ENCODE peak calls at places on chromosomes 4 and X, in ten cellular contexts. T is cardiac muscle cell, Q is AG10803, E is AG04450, O is neuronal stem cell, S is transverse colon, W is tibial artery, H is mesendoderm, C is uterus, F is skeletal muscle cell. G is an unnamed sample.

GRCh38 chr4:159280442-159281172 is 177.7 kb downstream of the RAPGEF2 start:
- DNase-seq in E (no peak), T (no peak), C (no peak), Q (no peak), O (no peak), H (no peak), W (no peak), S (no peak), F (no peak), G (no peak)

GRCh38 chr4:173519130-173520101 is 10.6 kb downstream of the HAND2 start:
- DNase-seq in H (no peak), W (no peak), S (no peak), F (no peak), Q (peak; percentile 40), T (peak; percentile 89), C (peak; percentile 72), E (no peak), O (no peak), G (peak; percentile 59)

GRCh38 chrX:119870626-119871131 is 854 bp downstream of the RNF113A start:
- DNase-seq in W (no peak), Q (peak; percentile 31), H (peak; percentile 10), T (peak; percentile 41), O (no peak), E (no peak), S (peak; percentile 29), F (no peak), C (no peak), G (peak; percentile 37)

GRCh38 chr4:174228988-174229387 is 54.5 kb downstream of the FBXO8 start:
- DNase-seq in W (no peak), C (no peak), S (no peak), H (no peak), E (no peak), T (no peak), F (no peak), Q (no peak), O (no peak), G (no peak)

GRCh38 chr4:152187693-152188092 is 348.2 kb downstream of the FBXW7 start:
- DNase-seq in S (no peak), Q (no peak), E (no peak), T (no peak), O (no peak), C (no peak), F (no peak), W (no peak), H (no peak), G (no peak)

GRCh38 chr4:56681158-56681848 is at the start of gene HOPX:
- DNase-seq in S (peak; percentile 21), Q (no peak), E (no peak), H (peak; percentile 44), T (peak; percentile 41), C (no peak), W (no peak), O (no peak), F (no peak), G (no peak)

GRCh38 chr4:147054241-147054902 is 108.7 kb upstream of the TTC29 start:
- DNase-seq in Q (no peak), E (no peak), C (no peak), O (no peak), T (no peak), F (no peak), W (no peak), H (no peak), S (no peak), G (no peak)

GRCh38 chrX:102067966-102068723 is 57.3 kb upstream of the TCEAL2 start:
- DNase-seq in S (no peak), W (no peak), E (no peak), H (peak; percentile 17), T (peak; percentile 14), C (no peak), O (no peak), Q (peak; percentile 29), F (no peak), G (peak; percentile 2)

GRCh38 chr4:145324161-145324560 is 143.8 kb upstream of the OTUD4 start:
- DNase-seq in C (no peak), H (no peak), W (no peak), O (no peak), Q (peak; percentile 38), E (no peak), S (no peak), F (no peak), T (no peak), G (no peak)

GRCh38 chr4:65943076-65943475 is 272.8 kb upstream of the EPHA5 start:
- DNase-seq in C (no peak), O (peak; percentile 65), W (no peak), T (peak; percentile 89), F (peak; percentile 45), S (no peak), H (peak; percentile 94), E (no peak), Q (peak; percentile 33), G (peak; percentile 5)

GRCh38 chrX:110944793-110945466 is 149.3 kb upstream of the CHRDL1 start:
- DNase-seq in S (no peak), O (peak; percentile 17), C (no peak), H (peak; percentile 33), E (no peak), T (peak; percentile 0), F (no peak), Q (no peak), W (no peak), G (peak; percentile 70)

DNA sequence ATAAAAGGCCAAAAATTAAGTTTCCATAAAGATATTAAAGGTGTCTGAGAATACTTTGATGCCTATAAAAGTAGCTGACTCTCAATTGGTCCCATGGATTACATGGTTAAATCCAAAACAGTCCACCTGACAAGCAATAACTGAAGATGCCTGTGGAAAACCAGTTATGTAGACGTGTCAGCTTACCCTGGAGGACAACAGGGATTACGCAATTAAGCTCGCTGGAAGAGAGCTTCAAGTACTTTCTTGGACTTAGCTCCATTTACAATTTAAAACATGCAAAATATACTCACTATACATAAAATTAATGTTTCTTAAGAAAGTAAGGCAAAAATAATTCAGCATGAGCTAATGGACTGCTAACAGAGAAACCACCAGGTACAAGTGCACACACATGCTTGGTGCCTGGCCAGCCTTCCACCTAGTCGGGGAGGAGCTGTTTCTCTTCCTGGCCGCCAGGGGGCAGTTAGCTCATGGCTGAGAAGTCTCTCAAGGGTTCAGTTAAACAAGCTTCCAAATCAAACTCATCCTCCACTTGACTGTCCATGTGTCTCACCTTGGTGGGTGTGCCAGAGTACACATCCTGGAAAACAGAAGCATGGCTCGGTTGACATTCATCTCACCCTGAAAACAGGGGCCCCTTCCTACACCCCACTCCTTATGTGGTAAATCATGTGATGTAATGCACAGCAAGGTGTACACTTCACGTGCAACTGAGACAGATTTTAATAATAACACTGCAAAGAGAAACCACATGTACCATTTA is 9.2 kb upstream of the FAM53A start:
- DNase-seq in Q (peak; percentile 74), T (peak; percentile 84), W (peak; percentile 77), E (peak; percentile 50), C (peak; percentile 55), H (peak; percentile 84), S (peak; percentile 77), O (peak; percentile 67), F (peak; percentile 28), G (peak; percentile 86)
- H3K4me3 ChIP-seq in Q (no peak overlapping the region), T (no peak overlapping the region), W (no peak overlapping the region), E (no peak overlapping the region), C (no peak overlapping the region), H (no peak overlapping the region), S (no peak overlapping the region), O (no peak overlapping the region), F (no peak overlapping the region), G (no peak overlapping the region)

DNA sequence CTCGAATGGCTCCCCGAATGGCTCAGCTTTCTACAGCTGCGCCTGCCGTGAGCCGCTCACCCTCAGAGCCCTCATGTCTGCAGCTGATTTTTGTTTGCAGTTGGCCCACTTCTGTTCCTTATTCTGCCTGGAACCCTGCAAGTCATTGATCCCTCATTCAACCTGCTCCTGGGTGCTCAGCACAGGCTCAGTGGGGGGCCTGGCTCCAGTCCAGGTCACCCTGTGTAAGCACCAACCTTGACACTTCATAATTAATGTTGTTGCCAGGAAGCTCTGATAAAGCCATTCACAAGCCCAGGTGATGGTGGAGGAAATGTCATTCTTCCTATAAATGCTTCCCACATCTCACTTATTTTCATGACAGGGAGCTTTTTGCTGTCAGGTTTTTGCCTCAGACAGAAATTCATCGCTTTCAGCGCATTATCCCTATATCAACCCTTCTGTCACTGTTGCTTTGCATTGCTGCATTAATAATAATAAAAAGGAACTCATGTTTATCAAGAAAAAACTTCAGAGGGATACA is 85.7 kb downstream of the F11 start:
- DNase-seq in Q (no peak), E (no peak), O (no peak), W (no peak), H (no peak), C (no peak), S (no peak), T (no peak), F (no peak), G (no peak)
- H3K4me3 ChIP-seq in Q (no peak overlapping the region), E (no peak overlapping the region), O (no peak overlapping the region), W (no peak overlapping the region), H (no peak overlapping the region), C (no peak overlapping the region), S (no peak overlapping the region), T (no peak overlapping the region), F (no peak overlapping the region), G (no peak overlapping the region)

GRCh38 chrX:53717205-53717604 is 30.7 kb upstream of the HUWE1 start:
- DNase-seq in O (no peak), S (no peak), Q (no peak), W (no peak), F (no peak), T (no peak), C (no peak), H (no peak), E (no peak), G (no peak)

GRCh38 chrX:53716328-53717088 is 30.0 kb upstream of the HUWE1 start:
- DNase-seq in W (no peak), E (no peak), Q (peak; percentile 49), O (no peak), C (no peak), T (no peak), S (peak; percentile 15), H (no peak), F (no peak), G (no peak)

GRCh38 chrX:53715336-53715924 is 28.9 kb upstream of the HUWE1 start:
- DNase-seq in W (no peak), C (no peak), F (no peak), T (no peak), H (no peak), S (no peak), O (no peak), Q (no peak), E (no peak), G (no peak)

GRCh38 chrX:53713987-53714579 is 27.6 kb upstream of the HUWE1 start:
- DNase-seq in Q (peak; percentile 3), F (no peak), O (no peak), C (no peak), T (no peak), S (no peak), E (no peak), H (no peak), W (no peak), G (no peak)

GRCh38 chrX:53714580-53715335 is 28.2 kb upstream of the HUWE1 start:
- DNase-seq in O (no peak), W (no peak), H (peak; percentile 46), T (no peak), C (no peak), F (peak; percentile 7), S (peak; percentile 14), E (no peak), Q (no peak), G (peak; percentile 19)
- H3K4me3 ChIP-seq in O (no peak overlapping the region), W (no peak overlapping the region), H (no peak overlapping the region), T (no peak overlapping the region), C (no peak overlapping the region), F (no peak overlapping the region), S (no peak overlapping the region), E (no peak overlapping the region), Q (no peak overlapping the region), G (no peak overlapping the region)

DNA sequence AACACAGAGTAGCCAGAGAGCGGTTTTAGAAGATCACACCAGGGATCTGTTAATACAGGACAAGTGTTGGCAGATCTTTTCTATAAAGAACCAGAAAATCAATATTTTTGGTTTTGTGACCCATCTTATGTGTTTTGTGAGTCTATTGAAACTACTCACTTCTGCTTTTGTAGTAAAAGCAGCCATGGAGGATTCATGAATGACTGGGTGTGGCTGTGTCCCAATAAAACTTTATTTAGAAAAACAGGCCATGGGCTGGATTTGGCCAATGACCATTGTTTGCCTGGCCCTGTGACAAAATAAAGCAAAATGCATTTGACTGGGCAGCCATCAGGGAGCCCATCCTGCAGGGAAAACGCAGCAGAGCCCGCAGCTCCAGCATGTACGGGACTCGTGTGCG is 99.9 kb upstream of the ADRA2C start:
- DNase-seq in Q (no peak), E (no peak), W (no peak), T (no peak), S (no peak), H (no peak), C (no peak), O (no peak), F (no peak), G (no peak)
- H3K4me3 ChIP-seq in Q (no peak overlapping the region), E (no peak overlapping the region), W (no peak overlapping the region), T (no peak overlapping the region), S (no peak overlapping the region), H (no peak overlapping the region), C (no peak overlapping the region), O (no peak overlapping the region), F (no peak overlapping the region), G (no peak overlapping the region)